ENCODE peak calls at places on chromosome 3, in five cellular contexts. One of them, this sample, is unnamed.

GRCh38 chr3:188842628-188843027 is 329.1 kb upstream of the TPRG1 start:
- DNase-seq in mesendoderm: no peak
- DNase-seq in tibial artery: no peak
- DNase-seq in lung microvascular endothelial cell: no peak
- DNase-seq in right cardiac atrium: no peak
- DNase-seq in this sample: no peak

GRCh38 chr3:55337641-55338174 is 149.4 kb downstream of the WNT5A start:
- DNase-seq in lung microvascular endothelial cell: no peak
- DNase-seq in right cardiac atrium: no peak
- DNase-seq in tibial artery: no peak
- DNase-seq in mesendoderm: no peak
- DNase-seq in this sample: no peak

GRCh38 chr3:133540896-133541674 is 32.4 kb upstream of the CDV3 start:
- DNase-seq in mesendoderm: no peak
- DNase-seq in lung microvascular endothelial cell: peak; percentile 38
- DNase-seq in tibial artery: no peak
- DNase-seq in right cardiac atrium: no peak
- DNase-seq in this sample: no peak

GRCh38 chr3:139457066-139457465 is 19.2 kb downstream of the RBP2 start:
- DNase-seq in lung microvascular endothelial cell: no peak
- DNase-seq in mesendoderm: no peak
- DNase-seq in right cardiac atrium: no peak
- DNase-seq in tibial artery: no peak
- DNase-seq in this sample: peak; percentile 63

GRCh38 chr3:11915621-11916417 is 69.1 kb upstream of the TAMM41 start:
- DNase-seq in right cardiac atrium: no peak
- DNase-seq in tibial artery: no peak
- DNase-seq in mesendoderm: peak; percentile 44
- DNase-seq in lung microvascular endothelial cell: no peak
- DNase-seq in this sample: peak; percentile 61

GRCh38 chr3:197305854-197306253 is 7.4 kb upstream of the DLG1 start:
- DNase-seq in lung microvascular endothelial cell: no peak
- DNase-seq in mesendoderm: no peak
- DNase-seq in tibial artery: no peak
- DNase-seq in right cardiac atrium: no peak
- DNase-seq in this sample: no peak

GRCh38 chr3:146222204-146223046 is 28.5 kb downstream of the PLSCR4 start:
- DNase-seq in lung microvascular endothelial cell: peak; percentile 94
- DNase-seq in right cardiac atrium: no peak
- DNase-seq in mesendoderm: peak; percentile 92
- DNase-seq in tibial artery: no peak
- DNase-seq in this sample: peak; percentile 71

GRCh38 chr3:107431298-107432012 is 54.2 kb downstream of the CCDC54 start:
- DNase-seq in tibial artery: peak; percentile 86
- DNase-seq in right cardiac atrium: peak; percentile 81
- DNase-seq in lung microvascular endothelial cell: peak; percentile 42
- DNase-seq in mesendoderm: peak; percentile 96
- DNase-seq in this sample: peak; percentile 90

GRCh38 chr3:159058859-159059258 is 257.0 kb downstream of the MFSD1 start:
- DNase-seq in right cardiac atrium: no peak
- DNase-seq in mesendoderm: no peak
- DNase-seq in tibial artery: no peak
- DNase-seq in lung microvascular endothelial cell: no peak
- DNase-seq in this sample: no peak

GRCh38 chr3:160224811-160225180 is 426 bp upstream of the C3orf80 start:
- DNase-seq in lung microvascular endothelial cell: no peak
- DNase-seq in right cardiac atrium: no peak
- DNase-seq in tibial artery: no peak
- DNase-seq in mesendoderm: no peak
- DNase-seq in this sample: no peak

GRCh38 chr3:19885468-19885867 is 48.5 kb downstream of the EFHB start:
- DNase-seq in mesendoderm: peak; percentile 66
- DNase-seq in lung microvascular endothelial cell: peak; percentile 54
- DNase-seq in tibial artery: no peak
- DNase-seq in right cardiac atrium: no peak
- DNase-seq in this sample: no peak

This sample was measured in islet precursor cell.